ENCODE peak calls at places on chromosomes 6 and 20, in eight cellular contexts. B is esophagus muscularis mucosa; D is endothelial cell of umbilical vein; M is neural progenitor cell; K is GM23338; C is CD8-positive, alpha-beta T cell; H is left ventricle myocardium inferior; L is sigmoid colon. T is an unnamed sample. For H3K4me1, the result is how much of the 10 kb centered on the place peaks cover.

GRCh38 chr20:42258568-42258967 is 640.4 kb upstream of the CHD6 start:
- DNase-seq in B (no peak), D (no peak), M (no peak), K (no peak), C (no peak), H (no peak), L (no peak), T (no peak)

GRCh38 chr6:95431637-95432228 is 145.6 kb upstream of the MANEA start:
- DNase-seq in B (no peak), D (peak), M (peak), K (peak), C (peak), H (no peak), L (no peak), T (no peak)

GRCh38 chr20:40563296-40563950 is 125.6 kb downstream of the MAFB start:
- DNase-seq in B (no peak), D (peak), M (no peak), K (no peak), C (no peak), H (no peak), L (no peak), T (peak)

GRCh38 chr6:16947461-16948159 is 154.2 kb upstream of the STMND1 start:
- DNase-seq in B (no peak), D (peak), M (peak), K (peak), C (no peak), H (no peak), L (peak), T (no peak)

GRCh38 chr6:45200510-45200909 is 127.6 kb upstream of the RUNX2 start:
- DNase-seq in B (no peak), D (no peak), M (no peak), K (no peak), C (no peak), H (no peak), L (no peak), T (no peak)

GRCh38 chr20:29313481-29313880 is 1944.0 kb upstream of the DEFB115 start:
- DNase-seq in B (peak), D (no peak), M (no peak), K (peak), C (peak), H (no peak), L (peak), T (no peak)

GRCh38 chr6:16206595-16207037 is 31.8 kb upstream of the GMPR start:
- DNase-seq in B (no peak), D (peak), M (peak), K (peak), C (peak), H (no peak), L (no peak), T (peak)

GRCh38 chr6:83615025-83615999 is 93.6 kb downstream of the SNAP91 start:
- DNase-seq in B (no peak), D (peak), M (peak), K (peak), C (no peak), H (no peak), L (no peak), T (no peak)

GRCh38 chr6:108492131-108492766 is 68.5 kb upstream of the FOXO3 start:
- DNase-seq in B (no peak), D (peak), M (peak), K (peak), C (no peak), H (no peak), L (no peak), T (no peak)

GRCh38 chr6:167661456-167662103 is 165.1 kb upstream of the AFDN start:
- DNase-seq in B (no peak), D (no peak), M (no peak), K (no peak), C (no peak), H (no peak), L (no peak), T (no peak)

GRCh38 chr6:148507774-148508173 is 165.1 kb downstream of the SASH1 start:
- DNase-seq in B (no peak), D (no peak), M (peak), K (no peak), C (no peak), H (no peak), L (peak), T (no peak)

GRCh38 chr6:133964052-133964451 is 11.0 kb downstream of the TBPL1 start:
- DNase-seq in B (no peak), D (peak), M (no peak), K (no peak), C (no peak), H (no peak), L (no peak), T (no peak)

GRCh38 chr6:107187630-107188029 is 72.3 kb upstream of the BEND3 start:
- DNase-seq in B (no peak), D (no peak), M (no peak), K (no peak), C (no peak), H (no peak), L (no peak), T (no peak)

GRCh38 chr20:50663095-50663821 is 28.1 kb downstream of the RIPOR3 start:
- DNase-seq in B (no peak), D (no peak), M (no peak), K (peak), C (no peak), H (peak), L (no peak), T (no peak)

GRCh38 chr6:31792741-31793140 is 2.8 kb downstream of the VARS1 start:
- DNase-seq in B (no peak), D (no peak), M (no peak), K (no peak), C (no peak), H (no peak), L (no peak), T (no peak)

GRCh38 chr6:167851349-167851952 is 24.7 kb downstream of the AFDN start:
- DNase-seq in B (no peak), D (no peak), M (no peak), K (no peak), C (no peak), H (no peak), L (no peak), T (no peak)

GRCh38 chr20:15319444-15319843 is 982.0 kb upstream of the FLRT3 start:
- DNase-seq in B (no peak), D (no peak), M (no peak), K (no peak), C (no peak), H (no peak), L (no peak), T (no peak)

GRCh38 chr6:170207586-170207985 is 83.3 kb downstream of the DLL1 start:
- DNase-seq in B (peak), D (no peak), M (no peak), K (no peak), C (no peak), H (no peak), L (no peak), T (no peak)

GRCh38 chr6:170221753-170222400 is 69.0 kb downstream of the DLL1 start:
- DNase-seq in B (no peak), D (no peak), M (no peak), K (no peak), C (no peak), H (no peak), L (peak), T (no peak)

GRCh38 chr20:25030649-25031026 is 27.3 kb downstream of the ACSS1 start:
- DNase-seq in B (no peak), D (no peak), M (no peak), K (no peak), C (no peak), H (no peak), L (no peak), T (no peak)

GRCh38 chr6:62285612-62286469 is at the start of gene KHDRBS2:
- DNase-seq in B (peak), D (no peak), M (peak), K (peak), C (peak), H (peak), L (peak), T (peak)

GRCh38 chr6:52384145-52384766 is 22.3 kb downstream of the PAQR8 start:
- DNase-seq in B (no peak), D (no peak), M (no peak), K (no peak), C (no peak), H (no peak), L (no peak), T (no peak)
- H3K4me3 ChIP-seq in B (no peak), D (no peak), M (no peak), K (no peak), C (no peak), H (no peak), L (no peak), T (no peak)

DNA sequence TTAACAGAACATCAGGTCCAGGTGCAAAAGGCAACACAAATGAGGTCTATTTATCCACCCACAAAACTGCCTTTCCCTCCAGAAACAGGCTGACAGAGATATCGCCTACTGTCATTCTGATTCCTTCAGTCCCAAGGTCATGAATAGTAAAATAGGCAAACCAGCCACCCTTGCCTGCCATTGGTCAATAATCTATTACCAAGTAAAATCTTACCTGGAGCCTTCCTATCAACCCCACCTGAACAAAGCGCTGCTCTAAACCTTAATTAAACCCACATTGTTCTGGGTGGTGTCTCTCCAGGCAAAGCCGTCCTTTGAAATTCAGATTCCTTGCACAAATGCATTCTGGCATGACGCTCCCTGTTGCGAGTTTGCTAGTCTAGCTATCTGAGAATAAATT is 291.5 kb upstream of the ECI2 start:
- DNase-seq in B (peak), D (no peak), M (peak), K (peak), C (no peak), H (no peak), L (no peak), T (no peak)
- TF ChIP-seq CTCF in B (no peak), D (no peak), M (no peak), K (no peak), C (no peak), H (no peak), L (no peak), T (no peak)

GRCh38 chr20:31695849-31696804 is 26.5 kb downstream of the BCL2L1 start:
- DNase-seq in B (no peak), D (peak), M (no peak), K (no peak), C (no peak), H (no peak), L (no peak), T (peak)

GRCh38 chr20:31691646-31692275 is 30.9 kb downstream of the BCL2L1 start:
- DNase-seq in B (no peak), D (no peak), M (no peak), K (peak), C (no peak), H (no peak), L (no peak), T (no peak)

GRCh38 chr20:31693402-31693801 is 29.3 kb downstream of the BCL2L1 start:
- DNase-seq in B (no peak), D (no peak), M (no peak), K (no peak), C (no peak), H (no peak), L (no peak), T (no peak)

GRCh38 chr20:31694842-31695593 is 27.6 kb downstream of the BCL2L1 start:
- DNase-seq in B (no peak), D (no peak), M (no peak), K (no peak), C (no peak), H (no peak), L (no peak), T (no peak)

DNA sequence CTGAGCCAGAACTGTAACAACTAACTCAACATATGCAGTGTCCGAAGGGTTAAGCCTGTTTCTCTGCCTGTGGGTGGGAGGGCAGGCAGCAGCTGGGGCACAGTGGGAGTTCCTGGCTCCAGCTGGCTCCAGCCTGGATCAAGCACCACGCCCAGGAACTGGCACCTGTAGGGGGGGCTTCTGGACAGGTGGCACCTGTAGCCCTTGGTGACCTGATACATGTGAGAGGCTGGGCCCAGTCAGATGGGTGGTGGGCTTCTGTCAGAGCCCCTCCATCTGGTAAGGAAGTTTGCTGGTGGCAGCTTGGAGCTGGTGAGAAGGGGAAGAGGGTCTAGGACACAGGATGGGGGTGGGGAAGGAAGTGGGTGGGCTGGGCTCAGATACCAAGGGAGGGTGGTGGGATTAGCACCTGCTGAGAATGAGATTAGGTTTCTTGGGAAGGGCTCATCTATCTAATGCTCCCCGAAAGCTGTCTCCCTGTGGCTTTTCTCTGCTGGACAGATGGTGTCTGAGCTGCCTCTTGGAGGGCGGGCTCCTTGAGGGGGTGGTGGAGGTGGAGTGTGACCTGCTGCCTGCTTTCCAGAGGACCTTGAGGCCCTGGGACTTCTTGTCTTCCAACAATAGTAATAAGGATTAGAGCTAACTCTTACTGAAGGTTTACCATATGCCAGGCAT is 28.5 kb downstream of the BCL2L1 start:
- DNase-seq in B (no peak), D (no peak), M (peak), K (peak), C (no peak), H (no peak), L (no peak), T (no peak)
- H3K4me1 ChIP-seq in B (half or more), D (under half), M (under half), K (under half), C (under half), H (half or more), L (under half), T (half or more)

GRCh38 chr20:36094497-36094896 is 60.0 kb upstream of the EPB41L1 start:
- DNase-seq in B (no peak), D (peak), M (peak), K (peak), C (no peak), H (no peak), L (no peak), T (no peak)

GRCh38 chr20:36092424-36093024 is 62.0 kb upstream of the EPB41L1 start:
- DNase-seq in B (no peak), D (peak), M (peak), K (peak), C (no peak), H (peak), L (no peak), T (no peak)

GRCh38 chr20:36093025-36093803 is 61.3 kb upstream of the EPB41L1 start:
- DNase-seq in B (no peak), D (peak), M (peak), K (no peak), C (peak), H (peak), L (peak), T (peak)

GRCh38 chr20:36091561-36092423 is 62.7 kb upstream of the EPB41L1 start:
- DNase-seq in B (no peak), D (no peak), M (peak), K (peak), C (no peak), H (no peak), L (no peak), T (no peak)

DNA sequence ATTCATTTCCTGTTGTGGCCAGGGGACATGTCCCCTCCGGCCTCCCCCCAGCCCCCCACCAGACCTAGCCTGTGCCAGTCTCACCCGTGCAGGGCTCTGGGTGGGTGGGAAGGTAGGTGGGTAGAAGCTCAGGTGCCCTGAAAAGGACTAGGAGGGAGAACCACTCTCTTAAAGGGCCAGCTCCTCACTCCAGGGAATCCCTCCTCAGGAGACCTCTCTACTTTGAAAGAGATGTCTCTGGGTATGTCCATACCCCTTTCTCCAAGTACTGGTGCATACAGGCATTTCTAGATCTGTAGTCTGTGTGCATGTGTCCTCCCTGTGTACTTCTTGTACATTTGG is 60.8 kb upstream of the EPB41L1 start:
- DNase-seq in B (no peak), D (no peak), M (no peak), K (no peak), C (no peak), H (no peak), L (no peak), T (no peak)
- H3K4me3 ChIP-seq in B (peak), D (no peak), M (peak), K (peak), C (peak), H (peak), L (peak), T (peak)

GRCh38 chr6:99181174-99181573 is 168.3 kb downstream of the FAXC start:
- DNase-seq in B (no peak), D (no peak), M (no peak), K (no peak), C (no peak), H (no peak), L (no peak), T (no peak)
- TF ChIP-seq CTCF in B (no peak), D (no peak), M (no peak), K (no peak), C (no peak), H (no peak), L (no peak), T (no peak)

GRCh38 chr20:32363492-32363891 is 5.4 kb downstream of the ASXL1 start:
- DNase-seq in B (no peak), D (no peak), M (no peak), K (no peak), C (no peak), H (no peak), L (no peak), T (no peak)
- H3K4me1 ChIP-seq in B (half or more), D (under half), M (under half), K (under half), C (half or more), H (half or more), L (half or more), T (under half)

GRCh38 chr6:71279740-71280139 is 8.9 kb upstream of the OGFRL1 start:
- DNase-seq in B (no peak), D (no peak), M (no peak), K (no peak), C (no peak), H (no peak), L (no peak), T (no peak)
- H3K4me3 ChIP-seq in B (no peak), D (no peak), M (no peak), K (no peak), C (no peak), H (no peak), L (no peak), T (no peak)

GRCh38 chr6:33126101-33126714 is 50.4 kb downstream of the HLA-DPB1 start:
- DNase-seq in B (no peak), D (peak), M (peak), K (peak), C (peak), H (peak), L (peak), T (no peak)
- TF ChIP-seq CTCF in B (peak), D (peak), M (peak), K (peak), C (peak), H (peak), L (peak), T (peak)